ENCODE peak calls at places on chromosomes 2 and 18, in five cellular contexts. I is activated CD8-positive, alpha-beta memory T cell treated with anti-CD3 and anti-CD28 coated beads, Interleukin-2, amount 10 ng/mL, durations not matched to agents 7 days and 5 days; Q is stimulated activated CD4-positive, alpha-beta T cell treated with anti-CD3 and anti-CD28 coated beads, Interleukin-15, amount 100 ng/mL, for 1 hour; K is H54; R is Ammon's horn. J is an unnamed sample.

GRCh38 chr2:19176172-19176852 is 182.1 kb downstream of the OSR1 start:
- DNase-seq in I (no peak), Q (no peak), K (no peak), R (peak; percentile 22), J (no peak)

GRCh38 chr2:228725031-228725430 is 543.5 kb upstream of the SPHKAP start:
- DNase-seq in I (no peak), Q (no peak), K (no peak), R (peak; percentile 11), J (no peak)

GRCh38 chr2:111687911-111688310 is 196.1 kb downstream of the ANAPC1 start:
- DNase-seq in R (no peak), Q (no peak), I (no peak), K (no peak), J (no peak)

GRCh38 chr2:113965644-113966043 is 75.8 kb downstream of the ACTR3 start:
- DNase-seq in Q (no peak), K (no peak), R (peak; percentile 27), I (no peak), J (no peak)

GRCh38 chr18:46173393-46174316 is 69.5 kb downstream of the HAUS1 start:
- DNase-seq in K (peak; percentile 62), R (peak; percentile 92), I (peak; percentile 96), Q (peak; percentile 89), J (peak; percentile 30)

GRCh38 chr18:35110554-35111058 is 69.4 kb downstream of the MAPRE2 start:
- DNase-seq in Q (no peak), I (no peak), R (no peak), K (no peak), J (no peak)

GRCh38 chr2:241272298-241272721 is 43.2 kb downstream of the HDLBP start:
- DNase-seq in R (no peak), Q (no peak), K (peak; percentile 33), I (no peak), J (no peak)

GRCh38 chr2:101380376-101380775 is 6.9 kb downstream of the CREG2 start:
- DNase-seq in Q (no peak), I (no peak), K (peak; percentile 92), R (no peak), J (no peak)

J was measured in BJ.